ENCODE peak calls at places on chromosomes 12 and 14, in seven cellular contexts. A is OCI-LY7; W is PC-3; H is pancreas; O is astrocyte; S is kidney; T is effector memory CD4-positive, alpha-beta T cell. U is an unnamed sample.

GRCh38 chr14:52061380-52061779 is 7.5 kb downstream of the NID2 start:
- DNase-seq in O (no peak), W (no peak), A (no peak), H (no peak), T (no peak), S (no peak), U (no peak)

GRCh38 chr14:52402812-52403526 is 88.9 kb downstream of the PTGER2 start:
- DNase-seq in A (no peak), O (peak), W (peak), T (no peak), S (no peak), H (no peak), U (no peak)

GRCh38 chr12:48986720-48987291 is 8.7 kb downstream of the WNT1 start:
- DNase-seq in A (no peak), W (no peak), O (no peak), H (no peak), T (no peak), S (no peak), U (no peak)

GRCh38 chr12:120628919-120629318 is 11.5 kb upstream of the CABP1 start:
- DNase-seq in H (no peak), S (peak), O (no peak), A (no peak), W (no peak), T (no peak), U (no peak)

GRCh38 chr12:70028515-70028914 is 203.5 kb downstream of the MYRFL start:
- DNase-seq in T (no peak), H (no peak), S (no peak), W (no peak), A (no peak), O (no peak), U (no peak)

GRCh38 chr14:48936352-48936751 is 649.8 kb downstream of the RPS29 start:
- DNase-seq in O (peak), H (no peak), S (no peak), W (peak), A (no peak), T (no peak), U (no peak)

GRCh38 chr14:95686935-95687334 is 709 bp downstream of the TCL1B start:
- DNase-seq in T (no peak), A (peak), H (no peak), O (no peak), S (no peak), W (no peak), U (no peak)

GRCh38 chr12:19031032-19031431 is 98.5 kb upstream of the PLEKHA5 start:
- DNase-seq in S (no peak), H (no peak), T (no peak), O (peak), W (peak), A (no peak), U (no peak)

GRCh38 chr14:98633380-98633779 is 638.6 kb downstream of the BCL11B start:
- DNase-seq in O (no peak), H (no peak), T (no peak), S (no peak), W (no peak), A (no peak), U (peak)

GRCh38 chr12:125065021-125065752 is at the start of gene AACS:
- DNase-seq in H (peak), O (peak), T (peak), W (peak), S (peak), A (peak), U (peak)

GRCh38 chr14:76328457-76329137 is 47.3 kb upstream of the ESRRB start:
- DNase-seq in T (no peak), W (no peak), A (no peak), S (no peak), O (no peak), H (no peak), U (no peak)

GRCh38 chr12:48988030-48988649 is 10.0 kb downstream of the WNT1 start:
- DNase-seq in H (peak), T (peak), S (no peak), A (peak), O (no peak), W (peak), U (peak)

GRCh38 chr12:19652391-19652790 is 213.1 kb downstream of the AEBP2 start:
- DNase-seq in O (no peak), H (no peak), A (no peak), T (no peak), W (no peak), S (no peak), U (no peak)

GRCh38 chr14:98177551-98177950 is 1094.4 kb downstream of the BCL11B start:
- DNase-seq in T (peak), A (no peak), H (no peak), O (no peak), S (no peak), W (no peak), U (no peak)

GRCh38 chr12:8154526-8154925 is 2.3 kb upstream of the ZNF705A start:
- DNase-seq in T (no peak), H (no peak), A (no peak), S (no peak), W (no peak), O (peak), U (no peak)

GRCh38 chr12:53410951-53411350 is 12.7 kb upstream of the AMHR2 start:
- DNase-seq in A (no peak), W (no peak), T (no peak), H (no peak), S (peak), O (no peak), U (no peak)

GRCh38 chr12:81758421-81759214 is 532 bp downstream of the PPFIA2 start:
- DNase-seq in T (no peak), W (no peak), A (no peak), S (peak), O (peak), H (peak), U (peak)

GRCh38 chr12:3137268-3137761 is 60.1 kb downstream of the TSPAN9 start:
- DNase-seq in T (no peak), W (no peak), S (peak), H (no peak), A (no peak), O (no peak), U (no peak)

GRCh38 chr14:80202888-80203562 is 8.3 kb downstream of the DIO2 start:
- DNase-seq in S (no peak), H (no peak), A (peak), W (peak), O (no peak), T (no peak), U (no peak)

GRCh38 chr12:101875112-101875961 is 2.0 kb upstream of the DRAM1 start:
- DNase-seq in W (no peak), T (no peak), S (no peak), H (no peak), O (peak), A (no peak), U (no peak)

GRCh38 chr14:36941783-36942521 is 230.5 kb downstream of the SLC25A21 start:
- DNase-seq in O (peak), W (peak), H (peak), T (no peak), S (peak), A (peak), U (no peak)

GRCh38 chr12:47032644-47033043 is 46.8 kb upstream of the PCED1B start:
- DNase-seq in W (peak), A (peak), S (no peak), H (no peak), O (peak), T (no peak), U (no peak)

GRCh38 chr14:63752449-63753169 is 24.7 kb upstream of the SGPP1 start:
- DNase-seq in W (peak), S (no peak), T (no peak), O (peak), A (no peak), H (no peak), U (no peak)

GRCh38 chr14:59918824-59919581 is 941 bp upstream of the LRRC9 start:
- DNase-seq in S (no peak), H (no peak), T (no peak), A (peak), W (peak), O (peak), U (no peak)
- H3K27ac ChIP-seq in S (no peak), H (no peak), T (no peak), A (no peak), W (no peak), O (no peak), U (peak)

DNA sequence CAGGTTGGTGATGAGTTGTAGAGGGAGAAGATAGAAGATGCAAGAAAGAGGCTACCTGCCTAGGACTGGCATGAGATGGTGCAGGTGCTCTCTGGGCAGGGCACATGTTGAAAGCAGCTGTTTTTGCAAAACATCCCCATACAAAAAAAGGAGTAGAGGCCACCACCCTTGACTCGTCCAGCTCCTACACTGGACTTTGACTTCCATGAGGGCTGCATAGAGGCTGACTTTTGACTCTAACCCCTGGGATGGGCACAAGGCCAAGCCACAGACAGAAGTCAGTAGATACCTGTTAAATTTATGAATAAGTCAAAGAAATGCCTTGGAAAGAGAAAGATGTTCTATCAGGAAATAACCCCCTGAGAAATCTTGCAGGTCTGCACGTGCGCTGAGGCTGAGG is 1139.1 kb upstream of the TMEM132C start:
- DNase-seq in S (no peak), O (no peak), H (no peak), A (no peak), W (no peak), T (no peak), U (no peak)
- H3K27ac ChIP-seq in S (no peak), O (no peak), H (no peak), A (no peak), W (peak), T (no peak), U (no peak)

GRCh38 chr12:63927511-63927910 is 83.0 kb downstream of the SRGAP1 start:
- DNase-seq in O (no peak), H (no peak), W (no peak), T (no peak), S (no peak), A (no peak), U (no peak)

GRCh38 chr12:63931703-63932102 is 87.2 kb downstream of the SRGAP1 start:
- DNase-seq in S (no peak), O (no peak), T (no peak), A (no peak), W (no peak), H (no peak), U (no peak)

GRCh38 chr12:63928305-63928704 is 83.8 kb downstream of the SRGAP1 start:
- DNase-seq in W (no peak), T (no peak), O (no peak), A (no peak), S (no peak), H (no peak), U (no peak)

GRCh38 chr12:63929426-63929825 is 84.9 kb downstream of the SRGAP1 start:
- DNase-seq in S (no peak), H (no peak), A (no peak), W (no peak), T (no peak), O (no peak), U (no peak)

GRCh38 chr12:63930971-63931370 is 86.5 kb downstream of the SRGAP1 start:
- DNase-seq in T (no peak), W (no peak), H (no peak), S (no peak), O (peak), A (no peak), U (no peak)
- H3K27ac ChIP-seq in T (no peak), W (no peak), H (no peak), S (no peak), O (peak), A (no peak), U (no peak)

DNA sequence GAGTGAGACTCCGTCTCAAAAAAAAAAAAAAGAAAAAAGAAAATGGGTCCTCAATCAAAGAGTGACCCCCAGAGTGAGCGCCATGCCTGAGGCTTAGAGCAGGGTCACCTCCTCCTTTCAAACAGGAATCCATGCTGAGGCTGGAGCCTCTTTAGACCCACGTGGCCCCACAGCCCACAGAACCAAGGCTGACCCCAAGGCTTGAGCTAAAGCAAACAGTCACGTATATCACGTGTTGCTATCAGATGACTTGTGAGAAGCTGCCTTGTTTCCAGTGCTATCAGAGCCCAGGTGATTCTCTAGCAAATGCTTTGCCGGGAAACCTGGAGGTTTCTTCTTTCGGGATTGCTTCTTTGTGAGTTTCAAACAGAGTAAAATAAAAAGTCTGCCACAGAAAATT is 31.7 kb upstream of the DYNC1H1 start:
- DNase-seq in W (no peak), T (no peak), O (no peak), S (no peak), H (no peak), A (no peak), U (no peak)
- H3K27ac ChIP-seq in W (no peak), T (no peak), O (no peak), S (no peak), H (no peak), A (no peak), U (no peak)

GRCh38 chr14:32472081-32472480 is 143.0 kb downstream of the AKAP6 start:
- DNase-seq in W (no peak), A (no peak), H (no peak), O (no peak), S (no peak), T (no peak), U (no peak)
- H3K27ac ChIP-seq in W (peak), A (no peak), H (peak), O (peak), S (no peak), T (no peak), U (peak)

DNA sequence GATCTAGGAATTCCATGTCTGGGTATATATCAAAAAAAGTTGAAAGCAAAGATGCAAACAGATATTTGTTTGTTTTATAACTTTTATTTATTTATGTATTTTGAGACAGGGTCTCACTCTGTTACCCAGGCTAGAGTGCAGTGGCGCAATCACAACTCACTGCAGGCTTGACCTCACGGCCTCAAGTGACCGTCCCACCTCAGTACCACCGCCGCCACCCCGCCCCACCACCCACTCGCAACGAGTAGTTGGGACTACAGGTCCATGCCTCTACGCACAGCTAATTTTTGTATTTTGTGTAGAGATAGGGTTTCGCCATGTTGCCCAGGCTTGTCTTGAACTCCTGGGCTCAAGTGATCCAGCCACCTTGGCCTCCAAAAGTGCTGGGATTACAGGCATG is 66.5 kb upstream of the KTN1 start:
- DNase-seq in H (no peak), T (no peak), W (no peak), A (no peak), S (no peak), O (no peak), U (no peak)
- H3K27ac ChIP-seq in H (no peak), T (no peak), W (no peak), A (no peak), S (no peak), O (no peak), U (no peak)

U was measured in caudate nucleus.